ENCODE peak calls at places on chromosome 16, in ten cellular contexts. T is cardiac muscle cell; N is NCI-H510A treated with DMSO at 0.1 percent for 48 hours; K is gastrocnemius medialis; O is stromal cell of bone marrow; L is cerebellar nuclear complex; M is cardiac fibroblast; C is stimulated activated CD4-positive, alpha-beta T cell treated with anti-CD3 and anti-CD28 coated beads, Interleukin-1b, Interleukin-23, amount 100 ng/mL, for 1 hour; Y is T-helper 9 cell; P is iPS DF 6.9. D is an unnamed sample.

GRCh38 chr16:81318711-81319110 is 3.9 kb downstream of the GAN start:
- DNase-seq in T (no peak), Y (no peak), K (no peak), N (no peak), P (no peak), C (no peak), M (no peak), L (no peak), O (no peak), D (no peak)

GRCh38 chr16:2838928-2839327 is 8.8 kb downstream of the ZG16B start:
- DNase-seq in L (no peak), T (peak), M (peak), N (peak), K (no peak), Y (peak), O (peak), P (peak), C (no peak), D (no peak)

GRCh38 chr16:72051818-72052217 is 2.5 kb upstream of the HP start:
- DNase-seq in L (no peak), P (no peak), T (peak), Y (no peak), N (no peak), C (no peak), K (no peak), M (no peak), O (no peak), D (no peak)

GRCh38 chr16:27811881-27812280 is 251.6 kb downstream of the GSG1L start:
- DNase-seq in M (no peak), Y (no peak), N (no peak), T (no peak), O (no peak), K (no peak), C (no peak), L (no peak), P (no peak), D (peak)

GRCh38 chr16:3879258-3879886 is 1.1 kb downstream of the CREBBP start:
- DNase-seq in C (no peak), O (no peak), L (no peak), Y (peak), M (peak), N (no peak), P (no peak), K (no peak), T (no peak), D (peak)

GRCh38 chr16:24917236-24917635 is 71.5 kb downstream of the SLC5A11 start:
- DNase-seq in L (no peak), K (no peak), Y (no peak), O (no peak), M (no peak), T (no peak), N (no peak), P (no peak), C (no peak), D (no peak)

GRCh38 chr16:46970089-46970488 is 3.4 kb downstream of the DNAJA2 start:
- DNase-seq in T (no peak), K (no peak), O (no peak), M (no peak), P (no peak), C (no peak), L (no peak), Y (no peak), N (no peak), D (no peak)

GRCh38 chr16:50210266-50211038 is 55.9 kb upstream of the ADCY7 start:
- DNase-seq in T (peak), K (peak), N (peak), O (peak), L (no peak), P (peak), C (peak), Y (peak), M (peak), D (peak)

GRCh38 chr16:68035227-68035626 is 12.1 kb downstream of the DUS2 start:
- DNase-seq in C (no peak), K (no peak), Y (no peak), O (no peak), T (no peak), L (no peak), N (no peak), M (no peak), P (no peak), D (no peak)

GRCh38 chr16:80167657-80168056 is 373.1 kb upstream of the DYNLRB2 start:
- DNase-seq in N (peak), O (no peak), L (no peak), P (no peak), Y (no peak), T (no peak), K (no peak), C (no peak), M (no peak), D (no peak)

GRCh38 chr16:78684655-78685400 is 585.4 kb downstream of the WWOX start:
- DNase-seq in P (no peak), N (no peak), O (peak), C (no peak), M (peak), K (peak), L (no peak), Y (no peak), T (peak), D (peak)

GRCh38 chr16:533391-534088 is 6.0 kb downstream of the CAPN15 start:
- DNase-seq in Y (no peak), L (no peak), M (no peak), N (no peak), T (no peak), C (no peak), P (no peak), O (no peak), K (no peak), D (no peak)

GRCh38 chr16:86710602-86710950 is 132.2 kb downstream of the FOXL1 start:
- DNase-seq in N (no peak), L (no peak), C (no peak), M (no peak), T (no peak), Y (no peak), O (no peak), P (no peak), K (no peak), D (no peak)

GRCh38 chr16:47567321-47567720 is 106.2 kb downstream of the PHKB start:
- DNase-seq in Y (no peak), K (no peak), N (no peak), C (no peak), O (no peak), M (no peak), T (no peak), L (no peak), P (no peak), D (no peak)

GRCh38 chr16:53768593-53768992 is 64.6 kb downstream of the FTO start:
- DNase-seq in O (peak), P (no peak), M (peak), N (no peak), T (peak), L (no peak), K (no peak), Y (no peak), C (no peak), D (no peak)

GRCh38 chr16:84672276-84673202 is 24.2 kb downstream of the KLHL36 start:
- DNase-seq in C (peak), K (peak), Y (peak), N (peak), T (peak), M (peak), L (no peak), P (peak), O (peak), D (peak)

GRCh38 chr16:59907671-59908070 is 1173.6 kb upstream of the GOT2 start:
- DNase-seq in L (no peak), C (no peak), Y (no peak), M (no peak), T (no peak), N (no peak), K (no peak), P (no peak), O (no peak), D (no peak)

GRCh38 chr16:66364117-66364958 is 2.2 kb upstream of the CDH5 start:
- DNase-seq in T (peak), P (no peak), C (no peak), M (peak), O (peak), Y (no peak), L (no peak), K (peak), N (no peak), D (peak)

GRCh38 chr16:64951681-64952080 is 170.2 kb downstream of the CDH11 start:
- DNase-seq in K (no peak), N (no peak), Y (no peak), O (no peak), T (no peak), P (no peak), L (no peak), C (no peak), M (no peak), D (no peak)

D was measured in tibial artery.